ENCODE peak calls at places on chromosomes 3 and 15, in four cellular contexts. T, S, B and C are unnamed samples.

GRCh38 chr3:36893137-36893557 is 51.7 kb downstream of the TRANK1 start:
- DNase-seq in T (peak; percentile 35), S (peak; percentile 40), B (no peak), C (peak; percentile 53)

GRCh38 chr3:81451140-81451539 is 310.3 kb downstream of the GBE1 start:
- DNase-seq in T (no peak), S (no peak), B (no peak), C (no peak)

GRCh38 chr3:182172534-182172933 is 460.8 kb downstream of the SOX2 start:
- DNase-seq in T (no peak), S (peak; percentile 53), B (no peak), C (no peak)

GRCh38 chr3:23895181-23895580 is 21.6 kb downstream of the NKIRAS1 start:
- DNase-seq in T (no peak), S (no peak), B (no peak), C (no peak)

GRCh38 chr3:10982782-10983181 is 9.8 kb upstream of the SLC6A1 start:
- DNase-seq in T (no peak), S (no peak), B (no peak), C (no peak)

GRCh38 chr15:48285329-48286214 is 45.7 kb upstream of the DUT start:
- DNase-seq in T (peak; percentile 61), S (peak; percentile 93), B (no peak), C (peak; percentile 90)

GRCh38 chr3:127404614-127405598 is 117.1 kb upstream of the PRR20G start:
- DNase-seq in T (no peak), S (no peak), B (no peak), C (no peak)

GRCh38 chr3:157662171-157662570 is 159.0 kb upstream of the VEPH1 start:
- DNase-seq in T (no peak), S (no peak), B (no peak), C (no peak)

GRCh38 chr3:181628384-181628783 is 83.3 kb upstream of the SOX2 start:
- DNase-seq in T (no peak), S (no peak), B (no peak), C (no peak)

GRCh38 chr3:124296416-124296815 is 304.5 kb upstream of the ROPN1 start:
- DNase-seq in T (no peak), S (no peak), B (no peak), C (peak; percentile 71)

GRCh38 chr3:114217266-114217665 is 20.1 kb downstream of the ZNF80 start:
- DNase-seq in T (no peak), S (no peak), B (no peak), C (no peak)

GRCh38 chr15:91586542-91586941 is 267.0 kb upstream of the SLCO3A1 start:
- DNase-seq in T (no peak), S (no peak), B (no peak), C (no peak)

GRCh38 chr3:184511741-184512140 is 49.8 kb upstream of the EPHB3 start:
- DNase-seq in T (no peak), S (no peak), B (no peak), C (no peak)

GRCh38 chr15:50144342-50145120 is 25.5 kb upstream of the ATP8B4 start:
- DNase-seq in T (no peak), S (no peak), B (no peak), C (no peak)

GRCh38 chr3:160756907-160757623 is 1.0 kb downstream of the PPM1L start:
- DNase-seq in T (peak; percentile 10), S (peak; percentile 62), B (no peak), C (peak; percentile 46)

GRCh38 chr3:30984855-30985793 is 90.7 kb upstream of the GADL1 start:
- DNase-seq in T (no peak), S (no peak), B (no peak), C (peak; percentile 44)

GRCh38 chr15:34358367-34358766 is 8.6 kb downstream of the LPCAT4 start:
- DNase-seq in T (no peak), S (peak; percentile 39), B (no peak), C (no peak)

GRCh38 chr15:70234256-70234965 is 136.7 kb upstream of the TLE3 start:
- DNase-seq in T (peak; percentile 57), S (no peak), B (no peak), C (no peak)

GRCh38 chr15:47786371-47786770 is 69.1 kb downstream of the SEMA6D start:
- DNase-seq in T (no peak), S (no peak), B (no peak), C (no peak)

GRCh38 chr3:185586644-185586964 is 509 bp downstream of the SENP2 start:
- DNase-seq in T (no peak), S (no peak), B (no peak), C (no peak)

GRCh38 chr15:87707076-87707475 is 549.5 kb downstream of the NTRK3 start:
- DNase-seq in T (no peak), S (no peak), B (no peak), C (no peak)

GRCh38 chr3:35946121-35946856 is 307.0 kb downstream of the ARPP21 start:
- DNase-seq in T (no peak), S (peak; percentile 66), B (no peak), C (peak; percentile 57)

GRCh38 chr3:194766845-194767244 is 81.2 kb downstream of the FAM43A start:
- DNase-seq in T (peak; percentile 2), S (no peak), B (no peak), C (no peak)

GRCh38 chr3:146334151-146334550 is 83.2 kb upstream of the PLSCR4 start:
- DNase-seq in T (no peak), S (peak; percentile 15), B (no peak), C (no peak)

GRCh38 chr3:115217678-115218451 is 70.8 kb upstream of the ZBTB20 start:
- DNase-seq in T (peak; percentile 18), S (peak; percentile 76), B (no peak), C (peak; percentile 73)